ENCODE peak calls at places on chromosomes 16 and 17, in eight cellular contexts. P, E, A, C, Q, F, Y and X are unnamed samples.

GRCh38 chr16:15829460-15829859 is 27.4 kb downstream of the MYH11 start:
- DNase-seq in P (peak), Y (no peak), C (no peak), A (peak), F (no peak), Q (no peak), E (no peak), X (no peak)

GRCh38 chr17:3688852-3689261 is 7.1 kb downstream of the P2RX5 start:
- DNase-seq in E (no peak), Y (no peak), F (no peak), A (no peak), P (no peak), Q (no peak), C (no peak), X (no peak)

GRCh38 chr17:10271004-10271620 is 72.7 kb upstream of the GAS7 start:
- DNase-seq in P (no peak), A (no peak), F (no peak), Q (no peak), Y (no peak), E (no peak), C (no peak), X (no peak)

GRCh38 chr17:28279411-28279810 is 39.6 kb upstream of the TMEM97 start:
- DNase-seq in F (no peak), P (no peak), E (no peak), A (no peak), Q (no peak), C (no peak), Y (no peak), X (no peak)

GRCh38 chr16:720507-720989 is 398 bp upstream of the ANTKMT start:
- DNase-seq in A (peak), C (peak), Q (no peak), Y (no peak), F (peak), P (peak), E (no peak), X (peak)

GRCh38 chr17:81870155-81870977 is 771 bp downstream of the ARHGDIA start:
- DNase-seq in P (peak), Q (no peak), E (peak), F (peak), C (peak), Y (no peak), A (peak), X (no peak)

GRCh38 chr17:75367312-75367711 is 38.2 kb downstream of the GRB2 start:
- DNase-seq in F (no peak), P (no peak), C (no peak), A (no peak), Q (no peak), Y (no peak), E (no peak), X (no peak)

GRCh38 chr17:70093163-70093562 is 18.1 kb downstream of the KCNJ16 start:
- DNase-seq in P (no peak), Y (no peak), C (no peak), Q (no peak), E (no peak), F (no peak), A (no peak), X (no peak)

GRCh38 chr17:57552114-57552601 is 192.9 kb downstream of the CCDC182 start:
- DNase-seq in C (no peak), F (peak), A (peak), Y (no peak), P (no peak), E (peak), Q (no peak), X (peak)

GRCh38 chr17:68515238-68515637 is 3.0 kb downstream of the PRKAR1A start:
- DNase-seq in C (no peak), P (no peak), F (no peak), E (no peak), A (no peak), Y (no peak), Q (no peak), X (no peak)

GRCh38 chr17:46056800-46057304 is 57.8 kb downstream of the STH start:
- DNase-seq in F (no peak), Q (peak), P (no peak), C (peak), E (no peak), A (no peak), Y (no peak), X (no peak)

GRCh38 chr17:64706224-64707076 is 44.3 kb upstream of the SMURF2 start:
- DNase-seq in F (no peak), E (no peak), A (peak), Q (no peak), P (no peak), Y (no peak), C (no peak), X (no peak)

GRCh38 chr17:19384723-19385391 is 2.1 kb downstream of the MFAP4 start:
- DNase-seq in Y (peak), P (peak), C (no peak), A (peak), Q (peak), F (no peak), E (no peak), X (no peak)

GRCh38 chr17:40541060-40541872 is 24.0 kb downstream of the CCR7 start:
- DNase-seq in E (peak), Q (no peak), C (no peak), A (no peak), Y (peak), F (no peak), P (no peak), X (no peak)

GRCh38 chr17:77208217-77208808 is 67.5 kb downstream of the SEC14L1 start:
- DNase-seq in F (no peak), Q (peak), E (no peak), C (peak), A (no peak), Y (peak), P (no peak), X (no peak)

GRCh38 chr17:11986179-11986938 is 10.9 kb downstream of the ZNF18 start:
- DNase-seq in A (no peak), P (peak), F (no peak), C (no peak), E (no peak), Q (no peak), Y (no peak), X (no peak)

GRCh38 chr16:12054396-12054795 is 77.9 kb downstream of the SNX29 start:
- DNase-seq in Y (no peak), F (no peak), A (no peak), C (no peak), Q (no peak), E (no peak), P (no peak), X (no peak)

GRCh38 chr17:20008242-20009051 is 712 bp upstream of the SPECC1 start:
- DNase-seq in P (no peak), C (no peak), Q (no peak), F (peak), E (no peak), A (peak), Y (no peak), X (peak)

GRCh38 chr17:10618202-10618635 is 38.9 kb downstream of the MYH3 start:
- DNase-seq in Q (peak), P (peak), E (peak), C (peak), A (peak), F (peak), Y (no peak), X (peak)

GRCh38 chr16:11117576-11118211 is 138.3 kb downstream of the SOCS1 start:
- DNase-seq in Y (no peak), A (no peak), Q (no peak), F (peak), E (no peak), P (no peak), C (no peak), X (peak)

GRCh38 chr16:53773881-53774280 is 69.9 kb downstream of the FTO start:
- DNase-seq in E (no peak), Q (no peak), Y (no peak), P (no peak), A (no peak), F (no peak), C (no peak), X (no peak)

GRCh38 chr17:16491703-16492612 is at the start of gene LRRC75A:
- DNase-seq in F (peak), E (no peak), Y (no peak), C (peak), A (peak), P (peak), Q (no peak), X (peak)

GRCh38 chr16:46620265-46621005 is 744 bp downstream of the SHCBP1 start:
- DNase-seq in A (no peak), F (peak), C (peak), Q (no peak), E (peak), Y (no peak), P (no peak), X (peak)

GRCh38 chr16:86476956-86477530 is 33.3 kb upstream of the FOXF1 start:
- DNase-seq in P (no peak), F (no peak), Q (no peak), C (peak), E (no peak), Y (no peak), A (no peak), X (no peak)

GRCh38 chr17:6706996-6707395 is 6.2 kb downstream of the SLC13A5 start:
- DNase-seq in C (no peak), F (no peak), Q (no peak), P (no peak), Y (peak), A (no peak), E (no peak), X (no peak)

GRCh38 chr16:35186045-35186759 is 1726.8 kb downstream of the TP53TG3F start:
- DNase-seq in Y (peak), E (no peak), A (no peak), P (no peak), Q (no peak), F (no peak), C (no peak), X (no peak)

GRCh38 chr16:90077757-90078593 is 844 bp upstream of the PRDM7 start:
- DNase-seq in P (no peak), Q (no peak), Y (no peak), F (peak), E (peak), C (peak), A (peak), X (peak)

GRCh38 chr17:62179525-62180161 is 114.6 kb upstream of the MED13 start:
- DNase-seq in P (no peak), Q (no peak), F (no peak), E (no peak), C (peak), Y (no peak), A (peak), X (no peak)
- TF ChIP-seq CTCF in P (no peak), Q (no peak), F (no peak), E (no peak), C (peak), Y (peak), A (peak), X (no peak)

GRCh38 chr17:47607481-47607880 is 42.2 kb upstream of the KPNB1 start:
- DNase-seq in F (no peak), Y (no peak), E (no peak), C (no peak), Q (no peak), A (no peak), P (no peak), X (no peak)

GRCh38 chr17:47605006-47605405 is 44.7 kb upstream of the KPNB1 start:
- DNase-seq in F (no peak), A (no peak), E (no peak), P (no peak), Y (no peak), Q (no peak), C (no peak), X (no peak)

GRCh38 chr17:47604268-47604927 is 45.3 kb upstream of the KPNB1 start:
- DNase-seq in C (peak), F (no peak), P (no peak), Q (peak), E (no peak), A (no peak), Y (no peak), X (no peak)

GRCh38 chr17:47603830-47604229 is 45.9 kb upstream of the KPNB1 start:
- DNase-seq in P (no peak), Q (no peak), E (no peak), F (no peak), A (no peak), C (no peak), Y (no peak), X (no peak)
- TF ChIP-seq CTCF in P (no peak), Q (no peak), E (no peak), F (no peak), A (no peak), C (no peak), Y (no peak), X (no peak)

GRCh38 chr16:2529061-2529931 is 1.9 kb downstream of the CEMP1 start:
- DNase-seq in A (no peak), E (no peak), F (no peak), Q (no peak), P (peak), C (no peak), Y (no peak), X (no peak)
- TF ChIP-seq CTCF in A (no peak), E (no peak), F (no peak), Q (no peak), P (no peak), C (no peak), Y (peak), X (no peak)

DNA sequence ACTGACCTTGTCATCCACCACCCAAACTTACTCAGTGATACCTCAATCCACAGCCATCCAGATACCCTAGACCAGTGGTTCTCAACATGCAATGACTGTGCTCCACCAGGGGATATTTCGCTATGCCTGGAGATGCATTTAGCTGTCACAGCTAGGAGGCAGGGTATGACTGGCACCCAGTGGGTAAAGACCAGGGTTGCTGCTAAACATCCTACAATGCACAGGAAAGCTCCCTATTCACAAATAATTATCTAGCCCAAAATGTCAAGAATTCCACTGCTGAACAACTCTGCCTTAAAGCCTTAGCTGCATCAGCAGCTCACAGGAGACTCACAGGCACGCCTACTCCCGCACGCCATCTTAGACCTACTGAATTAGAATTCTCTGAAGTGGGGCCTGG is 212.6 kb downstream of the GRIN2A start:
- DNase-seq in Y (no peak), E (no peak), C (no peak), P (no peak), Q (no peak), F (peak), A (no peak), X (no peak)
- TF ChIP-seq CTCF in Y (no peak), E (no peak), C (no peak), P (no peak), Q (no peak), F (peak), A (no peak), X (no peak)

DNA sequence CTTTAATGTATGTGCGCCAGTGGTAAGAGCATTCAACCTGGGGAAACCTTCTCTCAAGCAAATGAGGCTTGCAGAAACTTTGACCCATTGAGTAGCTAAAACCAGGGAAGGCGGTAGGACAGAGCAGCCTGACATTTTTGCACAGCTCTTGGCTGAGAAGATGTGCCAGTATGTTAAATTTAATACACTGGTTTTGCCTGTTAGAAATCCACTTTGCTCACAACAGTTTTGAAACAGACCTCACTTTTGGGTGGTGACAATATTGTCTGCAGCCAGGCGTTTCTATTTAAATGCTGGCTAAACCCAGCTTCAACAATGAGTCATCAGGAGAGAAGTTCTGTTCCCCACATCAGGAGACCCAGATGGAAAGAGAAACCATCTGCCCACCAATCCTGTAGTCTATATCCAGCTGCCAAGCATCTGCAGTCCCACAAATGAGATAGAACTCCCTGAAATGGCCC is 29.2 kb upstream of the CLEC3A start:
- DNase-seq in C (no peak), E (no peak), A (no peak), F (peak), P (no peak), Q (peak), Y (no peak), X (no peak)
- TF ChIP-seq CTCF in C (no peak), E (no peak), A (no peak), F (no peak), P (no peak), Q (no peak), Y (no peak), X (no peak)

DNA sequence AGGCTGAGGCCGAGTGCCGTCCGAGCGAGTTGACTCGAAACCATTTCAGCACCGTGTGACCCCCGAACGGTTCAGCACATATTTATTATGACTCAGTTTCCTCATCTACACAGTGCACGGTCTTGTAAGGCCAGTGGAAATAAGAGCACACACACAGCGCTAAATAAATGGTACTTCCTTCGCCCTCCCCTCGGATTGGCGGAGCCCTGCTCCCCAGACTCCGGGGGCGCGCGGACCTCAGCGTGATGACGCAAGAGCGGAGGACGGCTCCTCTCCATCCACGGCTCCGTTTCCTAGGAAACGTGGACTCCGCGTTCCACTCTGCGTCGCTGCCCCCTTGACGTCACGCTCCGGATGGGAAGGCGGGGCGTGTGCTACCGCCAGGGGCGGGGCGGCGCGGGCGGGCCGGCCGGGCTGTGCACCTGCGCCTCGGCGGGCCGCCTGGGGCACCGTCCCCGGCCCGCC is at the start of gene PARD6A:
- DNase-seq in Q (peak), Y (no peak), C (peak), F (peak), E (peak), P (peak), A (peak), X (peak)
- TF ChIP-seq CTCF in Q (no peak), Y (no peak), C (no peak), F (no peak), E (no peak), P (no peak), A (no peak), X (no peak)

GRCh38 chr17:43453331-43453812 is 30.4 kb upstream of the DHX8 start:
- DNase-seq in Y (no peak), Q (no peak), C (no peak), E (no peak), P (no peak), F (no peak), A (peak), X (no peak)
- TF ChIP-seq CTCF in Y (no peak), Q (no peak), C (no peak), E (no peak), P (no peak), F (no peak), A (no peak), X (no peak)

GRCh38 chr16:71547168-71547567 is 20.9 kb downstream of the CHST4 start:
- DNase-seq in Y (no peak), F (no peak), A (no peak), E (no peak), Q (no peak), P (no peak), C (no peak), X (no peak)

GRCh38 chr16:71555230-71555891 is 21.5 kb downstream of the TAT start:
- DNase-seq in E (no peak), Q (no peak), P (no peak), Y (no peak), C (no peak), A (no peak), F (no peak), X (no peak)

GRCh38 chr16:71557299-71557698 is 19.6 kb downstream of the TAT start:
- DNase-seq in Y (no peak), Q (no peak), C (no peak), E (no peak), A (no peak), F (no peak), P (no peak), X (no peak)

GRCh38 chr16:71557954-71558582 is 18.8 kb downstream of the TAT start:
- DNase-seq in E (no peak), C (no peak), F (no peak), P (no peak), Y (no peak), Q (no peak), A (no peak), X (no peak)

GRCh38 chr16:71552698-71553503 is 24.0 kb downstream of the TAT start:
- DNase-seq in Q (no peak), Y (no peak), P (no peak), A (no peak), F (no peak), C (no peak), E (peak), X (no peak)
- TF ChIP-seq CTCF in Q (no peak), Y (no peak), P (no peak), A (peak), F (peak), C (no peak), E (peak), X (no peak)

DNA sequence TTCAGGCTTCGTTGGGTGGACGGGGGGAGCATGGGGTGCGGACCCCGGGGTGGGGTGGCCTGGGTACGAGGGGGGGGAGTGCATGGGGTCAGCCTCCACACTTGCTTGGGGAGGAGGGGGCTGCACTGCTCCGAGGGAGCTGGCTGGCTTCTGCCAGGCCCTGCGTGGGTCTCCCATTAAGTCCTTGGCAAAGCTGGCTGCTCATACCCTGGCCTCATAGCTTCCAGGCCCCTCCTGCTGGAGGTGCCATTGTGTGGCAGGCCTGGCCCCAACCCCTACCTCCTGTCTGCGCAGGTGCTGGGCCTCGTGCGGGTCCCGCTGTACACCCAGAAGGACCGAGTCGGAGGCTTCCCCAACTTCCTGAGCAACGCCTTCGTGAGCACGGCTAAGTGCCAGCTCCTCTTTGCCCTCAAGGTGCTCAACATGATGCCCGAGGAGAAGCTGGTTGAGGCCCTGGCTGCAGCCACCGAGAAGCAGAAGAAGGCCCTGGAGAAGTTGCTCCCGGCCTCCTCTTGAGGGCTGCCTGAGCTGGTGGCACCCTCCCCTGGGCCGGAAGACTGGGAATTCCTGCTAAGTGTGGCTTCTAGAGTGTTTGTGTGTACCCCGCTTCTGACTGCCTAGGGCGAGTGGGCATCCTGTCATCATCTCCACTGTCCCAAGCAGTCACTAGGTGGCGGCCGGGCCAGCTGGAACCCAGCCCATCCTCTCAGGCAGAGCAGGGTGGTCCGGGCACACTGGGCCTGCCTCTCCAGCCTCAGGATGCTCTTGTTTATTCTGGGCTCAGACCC is 1.5 kb downstream of the NUDT16L1 start:
- DNase-seq in A (no peak), C (no peak), Q (no peak), P (peak), F (no peak), E (no peak), Y (peak), X (no peak)
- TF ChIP-seq CTCF in A (no peak), C (no peak), Q (peak), P (no peak), F (no peak), E (peak), Y (peak), X (no peak)

GRCh38 chr16:62408760-62409159 is 372.5 kb upstream of the CDH8 start:
- DNase-seq in C (no peak), P (no peak), Q (no peak), Y (no peak), E (no peak), A (no peak), F (no peak), X (no peak)
- TF ChIP-seq CTCF in C (no peak), P (no peak), Q (no peak), Y (no peak), E (no peak), A (no peak), F (no peak), X (no peak)